ENCODE peak calls at places on chromosome 1, in five cellular contexts. One of them, this sample, is unnamed.

GRCh38 chr1:94821636-94822305 is 1.6 kb downstream of the SLC44A3 start:
- DNase-seq in retinal pigment epithelial cell: no peak
- DNase-seq in T-helper 1 cell: no peak
- DNase-seq in activated CD8-positive, alpha-beta memory T cell treated with anti-CD3 and anti-CD28 coated beads for 48 hours: no peak
- DNase-seq in Calu3: no peak
- DNase-seq in this sample: no peak

GRCh38 chr1:15523104-15523921 is 702 bp downstream of the CASP9 start:
- DNase-seq in T-helper 1 cell: no peak
- DNase-seq in Calu3: no peak
- DNase-seq in activated CD8-positive, alpha-beta memory T cell treated with anti-CD3 and anti-CD28 coated beads for 48 hours: no peak
- DNase-seq in retinal pigment epithelial cell: peak
- DNase-seq in this sample: no peak

GRCh38 chr1:210697185-210697584 is 368.5 kb downstream of the HHAT start:
- DNase-seq in retinal pigment epithelial cell: no peak
- DNase-seq in activated CD8-positive, alpha-beta memory T cell treated with anti-CD3 and anti-CD28 coated beads for 48 hours: no peak
- DNase-seq in T-helper 1 cell: no peak
- DNase-seq in Calu3: no peak
- DNase-seq in this sample: no peak

GRCh38 chr1:38360807-38361206 is 314.2 kb upstream of the POU3F1 start:
- DNase-seq in Calu3: no peak
- DNase-seq in activated CD8-positive, alpha-beta memory T cell treated with anti-CD3 and anti-CD28 coated beads for 48 hours: no peak
- DNase-seq in T-helper 1 cell: no peak
- DNase-seq in retinal pigment epithelial cell: no peak
- DNase-seq in this sample: no peak

GRCh38 chr1:31688233-31688918 is 15.4 kb downstream of the COL16A1 start:
- DNase-seq in T-helper 1 cell: no peak
- DNase-seq in Calu3: no peak
- DNase-seq in activated CD8-positive, alpha-beta memory T cell treated with anti-CD3 and anti-CD28 coated beads for 48 hours: no peak
- DNase-seq in retinal pigment epithelial cell: no peak
- DNase-seq in this sample: no peak

GRCh38 chr1:115224636-115225035 is 113.4 kb downstream of the NGF start:
- DNase-seq in retinal pigment epithelial cell: no peak
- DNase-seq in Calu3: no peak
- DNase-seq in activated CD8-positive, alpha-beta memory T cell treated with anti-CD3 and anti-CD28 coated beads for 48 hours: no peak
- DNase-seq in T-helper 1 cell: no peak
- DNase-seq in this sample: no peak

GRCh38 chr1:187577625-187578024 is 748.9 kb downstream of the PLA2G4A start:
- DNase-seq in Calu3: no peak
- DNase-seq in activated CD8-positive, alpha-beta memory T cell treated with anti-CD3 and anti-CD28 coated beads for 48 hours: no peak
- DNase-seq in T-helper 1 cell: no peak
- DNase-seq in retinal pigment epithelial cell: no peak
- DNase-seq in this sample: no peak

GRCh38 chr1:203202431-203203245 is 16.1 kb upstream of the CHI3L1 start:
- DNase-seq in activated CD8-positive, alpha-beta memory T cell treated with anti-CD3 and anti-CD28 coated beads for 48 hours: no peak
- DNase-seq in T-helper 1 cell: no peak
- DNase-seq in Calu3: no peak
- DNase-seq in retinal pigment epithelial cell: no peak
- DNase-seq in this sample: no peak

GRCh38 chr1:12549460-12550349 is 68.3 kb downstream of the DHRS3 start:
- DNase-seq in Calu3: peak
- DNase-seq in T-helper 1 cell: no peak
- DNase-seq in retinal pigment epithelial cell: peak
- DNase-seq in activated CD8-positive, alpha-beta memory T cell treated with anti-CD3 and anti-CD28 coated beads for 48 hours: no peak
- DNase-seq in this sample: peak

This sample was measured in PC-9.